ENCODE peak calls at places on chromosomes 4 and X, in eight cellular contexts. One of them, this sample, is unnamed.

GRCh38 chr4:114386637-114387233 is 211.9 kb upstream of the UGT8 start:
- DNase-seq in adrenal gland: no peak
- DNase-seq in suprapubic skin: no peak
- DNase-seq in GM12878: peak; percentile 5
- DNase-seq in CD8-positive, alpha-beta T cell: no peak
- DNase-seq in GM23338: peak; percentile 46
- DNase-seq in fibroblast of lung: peak; percentile 64
- DNase-seq in H9: no peak
- DNase-seq in this sample: no peak

GRCh38 chrX:150848914-150849365 is 49.5 kb downstream of the CD99L2 start:
- DNase-seq in adrenal gland: no peak
- DNase-seq in suprapubic skin: no peak
- DNase-seq in GM12878: no peak
- DNase-seq in CD8-positive, alpha-beta T cell: no peak
- DNase-seq in GM23338: no peak
- DNase-seq in fibroblast of lung: no peak
- DNase-seq in H9: no peak
- DNase-seq in this sample: no peak

GRCh38 chrX:25015486-25016360 is at the start of gene ARX:
- DNase-seq in adrenal gland: peak; percentile 50
- DNase-seq in suprapubic skin: no peak
- DNase-seq in GM12878: no peak
- DNase-seq in CD8-positive, alpha-beta T cell: no peak
- DNase-seq in GM23338: peak; percentile 88
- DNase-seq in fibroblast of lung: peak; percentile 61
- DNase-seq in H9: peak; percentile 94
- DNase-seq in this sample: no peak

GRCh38 chr4:183276106-183276505 is 44.0 kb downstream of the CLDN22 start:
- DNase-seq in adrenal gland: no peak
- DNase-seq in suprapubic skin: no peak
- DNase-seq in GM12878: no peak
- DNase-seq in CD8-positive, alpha-beta T cell: no peak
- DNase-seq in GM23338: no peak
- DNase-seq in fibroblast of lung: no peak
- DNase-seq in H9: no peak
- DNase-seq in this sample: no peak

GRCh38 chrX:111568356-111568755 is 56.9 kb downstream of the SERTM2 start:
- DNase-seq in adrenal gland: no peak
- DNase-seq in suprapubic skin: no peak
- DNase-seq in GM12878: no peak
- DNase-seq in CD8-positive, alpha-beta T cell: no peak
- DNase-seq in GM23338: peak; percentile 63
- DNase-seq in fibroblast of lung: no peak
- DNase-seq in H9: peak; percentile 72
- DNase-seq in this sample: no peak

GRCh38 chrX:149003863-149004660 is 501.0 kb downstream of the IDS start:
- DNase-seq in adrenal gland: no peak
- DNase-seq in suprapubic skin: no peak
- DNase-seq in GM12878: peak; percentile 26
- DNase-seq in CD8-positive, alpha-beta T cell: no peak
- DNase-seq in GM23338: no peak
- DNase-seq in fibroblast of lung: no peak
- DNase-seq in H9: no peak
- DNase-seq in this sample: no peak

GRCh38 chr4:164357957-164358356 is 396.0 kb upstream of the SMIM31 start:
- DNase-seq in adrenal gland: no peak
- DNase-seq in suprapubic skin: no peak
- DNase-seq in GM12878: no peak
- DNase-seq in CD8-positive, alpha-beta T cell: no peak
- DNase-seq in GM23338: no peak
- DNase-seq in fibroblast of lung: peak; percentile 9
- DNase-seq in H9: no peak
- DNase-seq in this sample: no peak

GRCh38 chrX:135411893-135412292 is 9.9 kb upstream of the SMIM10L2A start:
- DNase-seq in adrenal gland: peak; percentile 39
- DNase-seq in suprapubic skin: no peak
- DNase-seq in GM12878: no peak
- DNase-seq in CD8-positive, alpha-beta T cell: no peak
- DNase-seq in GM23338: peak; percentile 29
- DNase-seq in fibroblast of lung: peak; percentile 27
- DNase-seq in H9: no peak
- DNase-seq in this sample: no peak

GRCh38 chr4:120874792-120875774 is 47.4 kb downstream of the PRDM5 start:
- DNase-seq in adrenal gland: no peak
- DNase-seq in suprapubic skin: no peak
- DNase-seq in GM12878: no peak
- DNase-seq in CD8-positive, alpha-beta T cell: no peak
- DNase-seq in GM23338: peak; percentile 20
- DNase-seq in fibroblast of lung: no peak
- DNase-seq in H9: peak; percentile 30
- DNase-seq in this sample: no peak

GRCh38 chrX:100659431-100660137 is 15.6 kb downstream of the SRPX2 start:
- DNase-seq in adrenal gland: no peak
- DNase-seq in suprapubic skin: no peak
- DNase-seq in GM12878: no peak
- DNase-seq in CD8-positive, alpha-beta T cell: no peak
- DNase-seq in GM23338: no peak
- DNase-seq in fibroblast of lung: peak; percentile 30
- DNase-seq in H9: no peak
- DNase-seq in this sample: no peak

GRCh38 chr4:185573651-185574199 is 38.4 kb upstream of the PDLIM3 start:
- DNase-seq in adrenal gland: peak; percentile 68
- DNase-seq in suprapubic skin: no peak
- DNase-seq in GM12878: no peak
- DNase-seq in CD8-positive, alpha-beta T cell: no peak
- DNase-seq in GM23338: peak; percentile 77
- DNase-seq in fibroblast of lung: peak; percentile 66
- DNase-seq in H9: peak; percentile 88
- DNase-seq in this sample: no peak

GRCh38 chr4:10123227-10124101 is 6.9 kb upstream of the WDR1 start:
- DNase-seq in adrenal gland: no peak
- DNase-seq in suprapubic skin: no peak
- DNase-seq in GM12878: no peak
- DNase-seq in CD8-positive, alpha-beta T cell: peak; percentile 34
- DNase-seq in GM23338: peak; percentile 73
- DNase-seq in fibroblast of lung: peak; percentile 49
- DNase-seq in H9: peak; percentile 58
- DNase-seq in this sample: no peak

GRCh38 chr4:54064317-54065275 is at the start of gene CHIC2:
- DNase-seq in adrenal gland: peak; percentile 96
- DNase-seq in suprapubic skin: peak; percentile 96
- DNase-seq in GM12878: peak; percentile 63
- DNase-seq in CD8-positive, alpha-beta T cell: peak; percentile 96
- DNase-seq in GM23338: peak; percentile 96
- DNase-seq in fibroblast of lung: peak; percentile 93
- DNase-seq in H9: peak; percentile 96
- DNase-seq in this sample: peak; percentile 77

GRCh38 chr4:6449746-6450369 is 22.6 kb downstream of the PPP2R2C start:
- DNase-seq in adrenal gland: no peak
- DNase-seq in suprapubic skin: no peak
- DNase-seq in GM12878: no peak
- DNase-seq in CD8-positive, alpha-beta T cell: no peak
- DNase-seq in GM23338: no peak
- DNase-seq in fibroblast of lung: no peak
- DNase-seq in H9: no peak
- DNase-seq in this sample: no peak

GRCh38 chrX:68942141-68942540 is 113.3 kb downstream of the EFNB1 start:
- DNase-seq in adrenal gland: no peak
- DNase-seq in suprapubic skin: peak; percentile 34
- DNase-seq in GM12878: no peak
- DNase-seq in CD8-positive, alpha-beta T cell: no peak
- DNase-seq in GM23338: no peak
- DNase-seq in fibroblast of lung: no peak
- DNase-seq in H9: no peak
- DNase-seq in this sample: no peak

GRCh38 chr4:14254252-14254651 is 626.7 kb upstream of the BOD1L1 start:
- DNase-seq in adrenal gland: peak; percentile 51
- DNase-seq in suprapubic skin: no peak
- DNase-seq in GM12878: no peak
- DNase-seq in CD8-positive, alpha-beta T cell: no peak
- DNase-seq in GM23338: peak; percentile 71
- DNase-seq in fibroblast of lung: peak; percentile 10
- DNase-seq in H9: peak; percentile 60
- DNase-seq in this sample: peak; percentile 2

GRCh38 chr4:178789279-178789678 is 1347.0 kb upstream of the AGA start:
- DNase-seq in adrenal gland: no peak
- DNase-seq in suprapubic skin: no peak
- DNase-seq in GM12878: no peak
- DNase-seq in CD8-positive, alpha-beta T cell: no peak
- DNase-seq in GM23338: no peak
- DNase-seq in fibroblast of lung: no peak
- DNase-seq in H9: no peak
- DNase-seq in this sample: no peak

GRCh38 chrX:830532-830931 is 199.9 kb downstream of the SHOX start:
- DNase-seq in adrenal gland: no peak
- DNase-seq in suprapubic skin: no peak
- DNase-seq in GM12878: no peak
- DNase-seq in CD8-positive, alpha-beta T cell: no peak
- DNase-seq in GM23338: peak; percentile 43
- DNase-seq in fibroblast of lung: no peak
- DNase-seq in H9: no peak
- DNase-seq in this sample: no peak
- H3K27ac ChIP-seq in adrenal gland: no peak overlapping the region
- H3K27ac ChIP-seq in suprapubic skin: no peak overlapping the region
- H3K27ac ChIP-seq in GM12878: no peak overlapping the region
- H3K27ac ChIP-seq in CD8-positive, alpha-beta T cell: no peak overlapping the region
- H3K27ac ChIP-seq in GM23338: no peak overlapping the region
- H3K27ac ChIP-seq in fibroblast of lung: no peak overlapping the region
- H3K27ac ChIP-seq in H9: no peak overlapping the region
- H3K27ac ChIP-seq in this sample: no peak overlapping the region

GRCh38 chr4:146255463-146255862 is 41.1 kb downstream of the REELD1 start:
- DNase-seq in adrenal gland: no peak
- DNase-seq in suprapubic skin: no peak
- DNase-seq in GM12878: no peak
- DNase-seq in CD8-positive, alpha-beta T cell: no peak
- DNase-seq in GM23338: no peak
- DNase-seq in fibroblast of lung: peak; percentile 21
- DNase-seq in H9: no peak
- DNase-seq in this sample: no peak
- H3K27ac ChIP-seq in adrenal gland: no peak overlapping the region
- H3K27ac ChIP-seq in suprapubic skin: no peak overlapping the region
- H3K27ac ChIP-seq in GM12878: no peak overlapping the region
- H3K27ac ChIP-seq in CD8-positive, alpha-beta T cell: no peak overlapping the region
- H3K27ac ChIP-seq in GM23338: no peak overlapping the region
- H3K27ac ChIP-seq in fibroblast of lung: no peak overlapping the region
- H3K27ac ChIP-seq in H9: no peak overlapping the region
- H3K27ac ChIP-seq in this sample: no peak overlapping the region

GRCh38 chrX:6910218-6910617 is 237.3 kb upstream of the STS start:
- DNase-seq in adrenal gland: no peak
- DNase-seq in suprapubic skin: no peak
- DNase-seq in GM12878: no peak
- DNase-seq in CD8-positive, alpha-beta T cell: no peak
- DNase-seq in GM23338: no peak
- DNase-seq in fibroblast of lung: no peak
- DNase-seq in H9: no peak
- DNase-seq in this sample: no peak
- H3K27ac ChIP-seq in adrenal gland: no peak overlapping the region
- H3K27ac ChIP-seq in suprapubic skin: no peak overlapping the region
- H3K27ac ChIP-seq in GM12878: no peak overlapping the region
- H3K27ac ChIP-seq in CD8-positive, alpha-beta T cell: no peak overlapping the region
- H3K27ac ChIP-seq in GM23338: no peak overlapping the region
- H3K27ac ChIP-seq in fibroblast of lung: no peak overlapping the region
- H3K27ac ChIP-seq in H9: no peak overlapping the region
- H3K27ac ChIP-seq in this sample: no peak overlapping the region

GRCh38 chrX:72348247-72348979 is 42.7 kb upstream of the CITED1 start:
- DNase-seq in adrenal gland: no peak
- DNase-seq in suprapubic skin: no peak
- DNase-seq in GM12878: no peak
- DNase-seq in CD8-positive, alpha-beta T cell: no peak
- DNase-seq in GM23338: no peak
- DNase-seq in fibroblast of lung: no peak
- DNase-seq in H9: no peak
- DNase-seq in this sample: no peak

GRCh38 chrX:72351606-72352338 is 46.1 kb upstream of the CITED1 start:
- DNase-seq in adrenal gland: no peak
- DNase-seq in suprapubic skin: no peak
- DNase-seq in GM12878: no peak
- DNase-seq in CD8-positive, alpha-beta T cell: no peak
- DNase-seq in GM23338: no peak
- DNase-seq in fibroblast of lung: peak; percentile 9
- DNase-seq in H9: no peak
- DNase-seq in this sample: no peak

GRCh38 chrX:72346306-72346949 is 40.7 kb upstream of the CITED1 start:
- DNase-seq in adrenal gland: no peak
- DNase-seq in suprapubic skin: no peak
- DNase-seq in GM12878: no peak
- DNase-seq in CD8-positive, alpha-beta T cell: no peak
- DNase-seq in GM23338: peak; percentile 18
- DNase-seq in fibroblast of lung: no peak
- DNase-seq in H9: peak; percentile 53
- DNase-seq in this sample: no peak

GRCh38 chrX:72349190-72349589 is 43.5 kb upstream of the CITED1 start:
- DNase-seq in adrenal gland: peak; percentile 27
- DNase-seq in suprapubic skin: no peak
- DNase-seq in GM12878: peak; percentile 2
- DNase-seq in CD8-positive, alpha-beta T cell: no peak
- DNase-seq in GM23338: no peak
- DNase-seq in fibroblast of lung: no peak
- DNase-seq in H9: no peak
- DNase-seq in this sample: no peak

GRCh38 chrX:72347366-72347765 is 41.7 kb upstream of the CITED1 start:
- DNase-seq in adrenal gland: no peak
- DNase-seq in suprapubic skin: no peak
- DNase-seq in GM12878: no peak
- DNase-seq in CD8-positive, alpha-beta T cell: no peak
- DNase-seq in GM23338: no peak
- DNase-seq in fibroblast of lung: no peak
- DNase-seq in H9: no peak
- DNase-seq in this sample: no peak
- H3K27ac ChIP-seq in adrenal gland: no peak overlapping the region
- H3K27ac ChIP-seq in suprapubic skin: no peak overlapping the region
- H3K27ac ChIP-seq in GM12878: no peak overlapping the region
- H3K27ac ChIP-seq in CD8-positive, alpha-beta T cell: no peak overlapping the region
- H3K27ac ChIP-seq in GM23338: no peak overlapping the region
- H3K27ac ChIP-seq in fibroblast of lung: no peak overlapping the region
- H3K27ac ChIP-seq in H9: no peak overlapping the region
- H3K27ac ChIP-seq in this sample: no peak overlapping the region

DNA sequence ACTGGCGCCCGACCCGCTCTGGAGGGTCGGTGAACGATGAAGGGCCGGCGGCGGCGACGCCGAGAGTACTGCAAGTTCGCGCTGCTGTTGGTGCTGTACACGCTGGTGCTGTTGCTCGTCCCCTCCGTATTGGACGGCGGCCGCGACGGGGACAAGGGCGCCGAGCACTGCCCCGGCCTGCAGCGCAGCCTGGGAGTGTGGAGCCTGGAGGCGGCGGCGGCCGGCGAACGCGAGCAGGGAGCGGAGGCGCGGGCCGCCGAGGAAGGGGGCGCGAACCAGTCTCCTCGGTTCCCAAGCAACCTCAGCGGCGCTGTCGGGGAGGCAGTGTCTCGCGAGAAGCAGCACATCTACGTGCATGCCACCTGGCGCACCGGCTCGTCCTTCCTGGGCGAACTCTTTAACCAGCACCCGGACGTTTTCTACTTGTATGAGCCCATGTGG is 351 bp downstream of the CHST7 start:
- DNase-seq in adrenal gland: peak; percentile 28
- DNase-seq in suprapubic skin: peak; percentile 71
- DNase-seq in GM12878: no peak
- DNase-seq in CD8-positive, alpha-beta T cell: peak; percentile 66
- DNase-seq in GM23338: peak; percentile 77
- DNase-seq in fibroblast of lung: peak; percentile 57
- DNase-seq in H9: peak; percentile 79
- DNase-seq in this sample: peak; percentile 34
- H3K27ac ChIP-seq in adrenal gland: peak overlapping the region; percentile 57
- H3K27ac ChIP-seq in suprapubic skin: peak overlapping the region; percentile 72
- H3K27ac ChIP-seq in GM12878: peak overlapping the region; percentile 80
- H3K27ac ChIP-seq in CD8-positive, alpha-beta T cell: peak overlapping the region; percentile 45
- H3K27ac ChIP-seq in GM23338: no peak overlapping the region
- H3K27ac ChIP-seq in fibroblast of lung: peak overlapping the region; percentile 47
- H3K27ac ChIP-seq in H9: no peak overlapping the region
- H3K27ac ChIP-seq in this sample: no peak overlapping the region